ENCODE peak calls at places on chromosome 1, in eight cellular contexts. G, P, H, D, U, J, Z and Y are unnamed samples.

GRCh38 chr1:109751531-109752260 is 10.9 kb upstream of the GSTM3 start:
- DNase-seq in G (no peak), P (no peak), H (no peak), D (no peak), U (no peak), J (no peak), Z (no peak), Y (no peak)

GRCh38 chr1:113657126-113657525 is 102.2 kb downstream of the PHTF1 start:
- DNase-seq in G (no peak), P (no peak), H (no peak), D (no peak), U (no peak), J (no peak), Z (no peak), Y (no peak)

GRCh38 chr1:65581120-65581519 is 160.7 kb downstream of the LEPR start:
- DNase-seq in G (no peak), P (no peak), H (no peak), D (no peak), U (no peak), J (no peak), Z (peak; percentile 9), Y (no peak)

GRCh38 chr1:27590917-27591508 is 12.9 kb downstream of the AHDC1 start:
- DNase-seq in G (no peak), P (peak; percentile 83), H (no peak), D (no peak), U (no peak), J (no peak), Z (no peak), Y (no peak)

GRCh38 chr1:155976062-155976912 is 2.1 kb downstream of the ARHGEF2 start:
- DNase-seq in G (peak; percentile 86), P (peak; percentile 73), H (no peak), D (peak; percentile 95), U (no peak), J (peak; percentile 92), Z (no peak), Y (peak; percentile 72)

GRCh38 chr1:156086256-156086662 is 4.0 kb upstream of the MEX3A start:
- DNase-seq in G (peak; percentile 53), P (no peak), H (no peak), D (no peak), U (no peak), J (no peak), Z (peak; percentile 99), Y (no peak)

GRCh38 chr1:42957880-42958487 is 684 bp downstream of the SLC2A1 start:
- DNase-seq in G (peak; percentile 78), P (no peak), H (no peak), D (peak; percentile 73), U (no peak), J (peak; percentile 86), Z (no peak), Y (peak; percentile 60)

GRCh38 chr1:44019398-44020044 is 11.7 kb downstream of the SLC6A9 start:
- DNase-seq in G (no peak), P (no peak), H (no peak), D (no peak), U (no peak), J (no peak), Z (no peak), Y (no peak)

GRCh38 chr1:58755468-58755872 is 28.4 kb downstream of the JUN start:
- DNase-seq in G (peak; percentile 95), P (peak; percentile 50), H (peak; percentile 33), D (peak; percentile 77), U (peak; percentile 29), J (peak; percentile 91), Z (peak; percentile 83), Y (peak; percentile 67)

GRCh38 chr1:42456754-42457089 is 379 bp downstream of the PPCS start:
- DNase-seq in G (no peak), P (peak; percentile 74), H (peak; percentile 26), D (peak; percentile 63), U (peak; percentile 27), J (peak; percentile 72), Z (peak; percentile 56), Y (no peak)

GRCh38 chr1:164721037-164721496 is 162.1 kb downstream of the PBX1 start:
- DNase-seq in G (no peak), P (no peak), H (no peak), D (no peak), U (no peak), J (no peak), Z (no peak), Y (no peak)
- H3K27ac ChIP-seq in G (no peak overlapping the region), P (no peak overlapping the region), H (no peak overlapping the region), D (no peak overlapping the region), U (peak overlapping the region; percentile 22), J (no peak overlapping the region), Z (no peak overlapping the region), Y (peak overlapping the region; percentile 32)

DNA sequence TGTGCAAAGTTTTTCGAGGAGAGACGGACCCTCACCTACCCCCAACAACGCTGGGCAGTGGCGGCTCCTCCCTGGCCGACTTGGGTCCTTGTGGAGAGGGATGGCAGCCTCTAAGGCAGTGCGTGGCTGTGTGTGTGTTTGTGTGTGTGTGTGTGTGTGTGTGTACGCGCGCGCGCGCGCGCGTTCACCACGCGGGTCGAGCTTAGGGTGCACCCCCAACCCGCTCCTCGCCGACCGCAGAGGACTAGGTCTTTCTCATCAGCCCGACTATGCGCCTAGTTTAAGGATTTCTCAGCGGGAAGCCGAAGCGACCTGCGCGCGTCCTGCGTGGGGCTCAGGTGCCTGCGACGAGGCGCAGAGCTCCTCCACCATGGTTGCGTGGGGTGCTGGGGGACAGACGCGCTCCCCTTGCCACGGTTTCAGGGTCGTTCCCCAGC is 940 bp downstream of the SOX13 start:
- DNase-seq in G (peak; percentile 43), P (no peak), H (no peak), D (peak; percentile 51), U (no peak), J (no peak), Z (no peak), Y (no peak)
- H3K4me3 ChIP-seq in G (peak overlapping the region; percentile 75), P (peak overlapping the region; percentile 54), H (no peak overlapping the region), D (peak overlapping the region; percentile 79), U (peak overlapping the region; percentile 81), J (peak overlapping the region; percentile 77), Z (peak overlapping the region; percentile 96), Y (peak overlapping the region; percentile 76)

DNA sequence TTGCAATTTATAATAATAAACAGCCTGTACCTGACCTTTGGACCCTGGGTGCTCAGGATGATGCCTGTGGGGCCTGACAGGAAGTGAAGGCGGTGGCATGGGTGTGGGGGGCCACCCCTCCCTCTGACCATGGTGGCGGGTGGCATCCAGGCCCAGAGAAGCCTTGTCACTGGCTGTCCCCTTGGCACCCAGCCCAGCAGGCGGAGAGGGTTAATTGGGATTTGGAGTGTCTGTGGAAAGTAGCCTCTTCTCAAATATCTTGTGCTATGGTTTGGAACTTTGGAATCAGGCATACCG is 20.5 kb downstream of the SOX13 start:
- DNase-seq in G (no peak), P (peak; percentile 89), H (no peak), D (peak; percentile 72), U (no peak), J (no peak), Z (peak; percentile 77), Y (no peak)
- H3K27ac ChIP-seq in G (no peak overlapping the region), P (peak overlapping the region; percentile 82), H (no peak overlapping the region), D (no peak overlapping the region), U (no peak overlapping the region), J (no peak overlapping the region), Z (peak overlapping the region; percentile 70), Y (no peak overlapping the region)

GRCh38 chr1:39412079-39412478 is 79.4 kb upstream of the BMP8A start:
- DNase-seq in G (no peak), P (no peak), H (no peak), D (no peak), U (no peak), J (no peak), Z (no peak), Y (no peak)

GRCh38 chr1:39411526-39411925 is 79.9 kb upstream of the BMP8A start:
- DNase-seq in G (no peak), P (no peak), H (no peak), D (no peak), U (no peak), J (no peak), Z (no peak), Y (no peak)

GRCh38 chr1:39416609-39417008 is 74.8 kb upstream of the BMP8A start:
- DNase-seq in G (no peak), P (no peak), H (no peak), D (no peak), U (no peak), J (no peak), Z (no peak), Y (no peak)

GRCh38 chr1:39412892-39413291 is 78.5 kb upstream of the BMP8A start:
- DNase-seq in G (no peak), P (no peak), H (no peak), D (peak; percentile 92), U (no peak), J (no peak), Z (no peak), Y (no peak)

GRCh38 chr1:39413902-39414528 is 77.4 kb upstream of the BMP8A start:
- DNase-seq in G (no peak), P (no peak), H (no peak), D (peak; percentile 56), U (no peak), J (no peak), Z (no peak), Y (no peak)
- H3K4me3 ChIP-seq in G (no peak overlapping the region), P (no peak overlapping the region), H (no peak overlapping the region), D (no peak overlapping the region), U (no peak overlapping the region), J (peak overlapping the region; percentile 1), Z (no peak overlapping the region), Y (peak overlapping the region; percentile 3)

DNA sequence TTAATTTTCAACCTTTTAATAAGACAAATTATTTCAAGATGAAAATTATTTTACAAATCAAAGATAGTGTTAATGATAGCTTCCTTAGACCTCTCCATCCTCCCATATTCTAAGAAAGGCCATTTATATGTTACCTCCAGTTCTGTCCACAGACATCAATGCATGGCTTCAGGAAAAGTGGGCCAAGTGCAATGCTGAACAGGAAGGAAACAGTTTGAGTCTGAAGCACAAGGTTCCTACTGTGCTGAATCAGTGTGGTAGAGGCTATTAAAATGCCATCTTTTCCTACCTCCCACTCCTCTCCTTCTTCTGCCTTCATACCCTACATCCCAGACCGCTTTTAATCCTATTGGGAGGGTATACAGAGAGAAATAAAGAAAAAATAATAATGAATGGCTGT is 62.7 kb upstream of the C1orf105 start:
- DNase-seq in G (no peak), P (no peak), H (no peak), D (peak; percentile 37), U (no peak), J (no peak), Z (no peak), Y (no peak)
- H3K27ac ChIP-seq in G (peak overlapping the region; percentile 75), P (peak overlapping the region; percentile 92), H (peak overlapping the region; percentile 96), D (peak overlapping the region; percentile 90), U (peak overlapping the region; percentile 83), J (peak overlapping the region; percentile 70), Z (no peak overlapping the region), Y (peak overlapping the region; percentile 51)

GRCh38 chr1:67433830-67434229 is 3.6 kb upstream of the SERBP1 start:
- DNase-seq in G (no peak), P (no peak), H (no peak), D (no peak), U (no peak), J (no peak), Z (no peak), Y (no peak)

GRCh38 chr1:67430358-67431155 is at the start of gene SERBP1:
- DNase-seq in G (peak; percentile 96), P (peak; percentile 97), H (peak; percentile 98), D (peak; percentile 99), U (peak; percentile 94), J (peak; percentile 97), Z (peak; percentile 96), Y (peak; percentile 98)

GRCh38 chr1:67431156-67431765 is 1.1 kb upstream of the SERBP1 start:
- DNase-seq in G (no peak), P (no peak), H (no peak), D (no peak), U (no peak), J (no peak), Z (no peak), Y (no peak)

GRCh38 chr1:67432745-67433144 is 2.5 kb upstream of the SERBP1 start:
- DNase-seq in G (no peak), P (no peak), H (no peak), D (no peak), U (no peak), J (no peak), Z (no peak), Y (no peak)

GRCh38 chr1:67431869-67432578 is 1.8 kb upstream of the SERBP1 start:
- DNase-seq in G (no peak), P (no peak), H (no peak), D (peak; percentile 50), U (no peak), J (no peak), Z (no peak), Y (no peak)
- H3K4me3 ChIP-seq in G (no peak overlapping the region), P (no peak overlapping the region), H (peak overlapping the region; percentile 68), D (peak overlapping the region; percentile 78), U (no peak overlapping the region), J (peak overlapping the region; percentile 84), Z (peak overlapping the region; percentile 4), Y (peak overlapping the region; percentile 89)